ENCODE peak calls at places on chromosomes 13 and 19, in five cellular contexts. One of them, this sample, is unnamed.
A peak's percentile ranks its signal among the peaks of the same experiment; 100 is the strongest.

GRCh38 chr19:8702350-8702749 is 3.8 kb upstream of the ACTL9 start:
- DNase-seq in AG09309: no peak
- DNase-seq in heart left ventricle: no peak
- DNase-seq in WERI-Rb-1: no peak
- DNase-seq in H9: no peak
- DNase-seq in this sample: no peak

GRCh38 chr19:43913383-43913782 is 21.7 kb downstream of the ZNF45 start:
- DNase-seq in AG09309: no peak
- DNase-seq in heart left ventricle: no peak
- DNase-seq in WERI-Rb-1: no peak
- DNase-seq in H9: no peak
- DNase-seq in this sample: no peak

GRCh38 chr13:108533842-108534241 is 95.6 kb upstream of the MYO16 start:
- DNase-seq in AG09309: no peak
- DNase-seq in heart left ventricle: no peak
- DNase-seq in WERI-Rb-1: no peak
- DNase-seq in H9: no peak
- DNase-seq in this sample: no peak

GRCh38 chr13:48977973-48978372 is 2.3 kb downstream of the FNDC3A start:
- DNase-seq in AG09309: no peak
- DNase-seq in heart left ventricle: no peak
- DNase-seq in WERI-Rb-1: no peak
- DNase-seq in H9: no peak
- DNase-seq in this sample: no peak

GRCh38 chr13:111957913-111958450 is 109.0 kb upstream of the SOX1 start:
- DNase-seq in AG09309: no peak
- DNase-seq in heart left ventricle: no peak
- DNase-seq in WERI-Rb-1: no peak
- DNase-seq in H9: no peak
- DNase-seq in this sample: no peak

GRCh38 chr13:45966715-45967114 is 85.8 kb downstream of the ZC3H13 start:
- DNase-seq in AG09309: no peak
- DNase-seq in heart left ventricle: no peak
- DNase-seq in WERI-Rb-1: no peak
- DNase-seq in H9: no peak
- DNase-seq in this sample: no peak

GRCh38 chr13:39144941-39145533 is 106.8 kb downstream of the NHLRC3 start:
- DNase-seq in AG09309: peak; percentile 43
- DNase-seq in heart left ventricle: peak; percentile 65
- DNase-seq in WERI-Rb-1: peak; percentile 35
- DNase-seq in H9: peak; percentile 51
- DNase-seq in this sample: no peak

GRCh38 chr19:18875726-18876125 is 20.2 kb downstream of the CERS1 start:
- DNase-seq in AG09309: peak; percentile 16
- DNase-seq in heart left ventricle: no peak
- DNase-seq in WERI-Rb-1: no peak
- DNase-seq in H9: no peak
- DNase-seq in this sample: no peak

GRCh38 chr13:40102854-40103253 is 447.4 kb downstream of the COG6 start:
- DNase-seq in AG09309: peak; percentile 56
- DNase-seq in heart left ventricle: no peak
- DNase-seq in WERI-Rb-1: no peak
- DNase-seq in H9: no peak
- DNase-seq in this sample: no peak

GRCh38 chr13:96248103-96248502 is 158.2 kb downstream of the HS6ST3 start:
- DNase-seq in AG09309: no peak
- DNase-seq in heart left ventricle: no peak
- DNase-seq in WERI-Rb-1: no peak
- DNase-seq in H9: no peak
- DNase-seq in this sample: no peak

GRCh38 chr19:29671393-29672076 is 6.3 kb downstream of the PLEKHF1 start:
- DNase-seq in AG09309: no peak
- DNase-seq in heart left ventricle: no peak
- DNase-seq in WERI-Rb-1: no peak
- DNase-seq in H9: no peak
- DNase-seq in this sample: no peak

GRCh38 chr19:15549581-15549980 is 41.3 kb downstream of the CYP4F22 start:
- DNase-seq in AG09309: no peak
- DNase-seq in heart left ventricle: no peak
- DNase-seq in WERI-Rb-1: no peak
- DNase-seq in H9: no peak
- DNase-seq in this sample: no peak

GRCh38 chr19:15548648-15549047 is 40.3 kb downstream of the CYP4F22 start:
- DNase-seq in AG09309: no peak
- DNase-seq in heart left ventricle: no peak
- DNase-seq in WERI-Rb-1: no peak
- DNase-seq in H9: no peak
- DNase-seq in this sample: no peak

GRCh38 chr19:15551183-15552004 is 43.1 kb downstream of the CYP4F22 start:
- DNase-seq in AG09309: no peak
- DNase-seq in heart left ventricle: peak; percentile 20
- DNase-seq in WERI-Rb-1: peak; percentile 6
- DNase-seq in H9: peak; percentile 97
- DNase-seq in this sample: no peak

GRCh38 chr19:15550273-15550672 is 41.9 kb downstream of the CYP4F22 start:
- DNase-seq in AG09309: no peak
- DNase-seq in heart left ventricle: no peak
- DNase-seq in WERI-Rb-1: no peak
- DNase-seq in H9: no peak
- DNase-seq in this sample: no peak

DNA sequence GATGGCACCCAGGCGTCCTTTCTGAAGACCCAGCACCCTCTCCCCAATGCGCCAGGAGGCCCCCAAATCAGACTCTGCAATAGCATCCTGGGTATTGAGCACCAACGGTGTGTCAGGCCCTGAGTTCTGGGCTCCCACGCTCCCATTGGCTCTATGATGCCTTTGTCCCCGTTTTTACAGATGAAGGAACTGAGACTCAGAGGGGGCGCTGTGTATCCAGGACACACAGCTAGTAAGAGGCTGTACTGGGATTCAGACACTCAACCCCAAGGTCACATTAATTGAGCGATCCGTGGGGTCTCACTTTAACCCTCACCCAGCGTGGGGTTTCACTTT is 42.5 kb downstream of the CYP4F22 start:
- DNase-seq in AG09309: no peak
- DNase-seq in heart left ventricle: no peak
- DNase-seq in WERI-Rb-1: no peak
- DNase-seq in H9: peak; percentile 54
- DNase-seq in this sample: no peak
- TF ChIP-seq CTCF in AG09309: no peak
- TF ChIP-seq CTCF in heart left ventricle: no peak
- TF ChIP-seq CTCF in WERI-Rb-1: peak; percentile 3
- TF ChIP-seq CTCF in H9: no peak
- TF ChIP-seq CTCF in this sample: no peak

GRCh38 chr13:113211774-113212173 is 2.4 kb downstream of the CUL4A start:
- DNase-seq in AG09309: no peak
- DNase-seq in heart left ventricle: no peak
- DNase-seq in WERI-Rb-1: peak; percentile 61
- DNase-seq in H9: peak; percentile 54
- DNase-seq in this sample: no peak
- TF ChIP-seq CTCF in AG09309: no peak
- TF ChIP-seq CTCF in heart left ventricle: no peak
- TF ChIP-seq CTCF in WERI-Rb-1: peak; percentile 78
- TF ChIP-seq CTCF in H9: peak; percentile 58
- TF ChIP-seq CTCF in this sample: no peak

GRCh38 chr19:42081584-42082258 is 5.8 kb downstream of the ZNF574 start:
- DNase-seq in AG09309: no peak
- DNase-seq in heart left ventricle: no peak
- DNase-seq in WERI-Rb-1: peak; percentile 60
- DNase-seq in H9: no peak
- DNase-seq in this sample: no peak
- TF ChIP-seq CTCF in AG09309: peak; percentile 67
- TF ChIP-seq CTCF in heart left ventricle: no peak
- TF ChIP-seq CTCF in WERI-Rb-1: peak; percentile 61
- TF ChIP-seq CTCF in H9: peak; percentile 59
- TF ChIP-seq CTCF in this sample: peak; percentile 43

DNA sequence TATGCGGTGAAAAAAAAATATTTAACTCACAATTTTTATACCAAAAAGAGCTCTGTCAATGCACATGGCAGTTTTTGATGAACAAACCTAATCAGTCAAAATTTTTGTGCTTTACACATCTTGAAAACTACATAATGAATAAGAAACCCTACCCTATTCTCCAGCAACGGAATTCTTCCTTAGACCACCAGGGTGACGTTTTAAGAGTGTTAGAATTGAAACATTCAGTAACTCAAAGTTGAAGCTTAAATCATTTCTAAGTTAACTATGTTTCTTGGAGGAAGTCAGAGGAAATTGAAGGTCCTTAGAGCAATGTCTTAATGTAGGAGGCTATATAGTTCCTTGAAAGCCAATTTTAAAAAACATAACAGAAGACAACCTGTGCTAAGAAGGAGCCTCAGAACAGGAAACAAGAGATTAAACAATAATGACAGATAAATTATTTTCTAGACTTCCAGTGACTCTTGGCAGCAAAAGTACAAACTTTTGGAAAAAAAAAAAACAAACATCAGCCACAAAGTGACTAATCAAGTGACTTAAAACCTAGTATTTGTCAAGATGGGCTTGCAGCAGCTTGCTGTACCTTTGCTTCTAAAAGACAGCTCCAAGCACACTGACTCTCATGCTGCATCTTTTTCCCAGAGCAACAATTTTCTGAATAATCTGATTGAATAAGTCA is 6.2 kb downstream of the SPRY2 start:
- DNase-seq in AG09309: no peak
- DNase-seq in heart left ventricle: no peak
- DNase-seq in WERI-Rb-1: no peak
- DNase-seq in H9: no peak
- DNase-seq in this sample: no peak
- TF ChIP-seq CTCF in AG09309: no peak
- TF ChIP-seq CTCF in heart left ventricle: no peak
- TF ChIP-seq CTCF in WERI-Rb-1: no peak
- TF ChIP-seq CTCF in H9: peak; percentile 32
- TF ChIP-seq CTCF in this sample: no peak